ENCODE peak calls at places on chromosomes 12 and 14, in ten cellular contexts. D is HTR-8/SVneo; N is stomach; G is body of pancreas; W is progenitor cell of endocrine pancreas; Z is cardiac fibroblast; S is gastrocnemius medialis; M is GM23338; I is CD4-positive, CD25-positive, alpha-beta regulatory T cell; Q is ACHN. P is an unnamed sample.

GRCh38 chr12:26126340-26127284 is 1.8 kb upstream of the BHLHE41 start:
- DNase-seq in D (peak; percentile 67), N (peak; percentile 86), G (peak; percentile 91), W (peak; percentile 82), Z (peak; percentile 84), S (peak; percentile 92), M (peak; percentile 84), I (no peak), Q (peak; percentile 89), P (peak; percentile 74)

GRCh38 chr12:11729439-11730150 is 80.1 kb downstream of the ETV6 start:
- DNase-seq in D (no peak), N (no peak), G (no peak), W (no peak), Z (peak; percentile 20), S (no peak), M (no peak), I (no peak), Q (no peak), P (no peak)

GRCh38 chr12:53453953-53454640 is 2.2 kb downstream of the PCBP2 start:
- DNase-seq in D (no peak), N (no peak), G (no peak), W (no peak), Z (no peak), S (no peak), M (no peak), I (no peak), Q (no peak), P (no peak)

GRCh38 chr12:56256326-56256960 is 1.7 kb downstream of the ANKRD52 start:
- DNase-seq in D (peak; percentile 25), N (no peak), G (no peak), W (no peak), Z (peak; percentile 53), S (peak; percentile 86), M (peak; percentile 40), I (no peak), Q (peak; percentile 36), P (no peak)

GRCh38 chr14:74941676-74942097 is 13.7 kb downstream of the PGF start:
- DNase-seq in D (no peak), N (no peak), G (no peak), W (no peak), Z (peak; percentile 54), S (peak; percentile 61), M (no peak), I (peak; percentile 37), Q (peak; percentile 20), P (peak; percentile 73)

GRCh38 chr14:50774542-50775267 is 56.3 kb downstream of the NIN start:
- DNase-seq in D (no peak), N (no peak), G (peak; percentile 39), W (no peak), Z (no peak), S (no peak), M (no peak), I (no peak), Q (no peak), P (no peak)

GRCh38 chr12:100908501-100908900 is 113.9 kb downstream of the ANO4 start:
- DNase-seq in D (no peak), N (no peak), G (no peak), W (no peak), Z (peak; percentile 88), S (no peak), M (no peak), I (no peak), Q (peak; percentile 39), P (no peak)

GRCh38 chr12:70692681-70693288 is 55.6 kb upstream of the PTPRB start:
- DNase-seq in D (no peak), N (no peak), G (no peak), W (no peak), Z (peak; percentile 64), S (no peak), M (peak; percentile 62), I (no peak), Q (peak; percentile 36), P (no peak)

GRCh38 chr12:4046150-4046845 is 173.1 kb upstream of the PARP11 start:
- DNase-seq in D (no peak), N (no peak), G (no peak), W (no peak), Z (no peak), S (no peak), M (no peak), I (no peak), Q (no peak), P (no peak)